ENCODE peak calls at places on chromosomes 5 and 9, in nine cellular contexts. K is adrenal gland, W is IMR-90, Y is prostate gland, X is esophagus squamous epithelium, I is GM12891, F is uterus, L is K562, J is A549. A is an unnamed sample.

GRCh38 chr5:61744690-61745619 is 412.9 kb downstream of the ZSWIM6 start:
- DNase-seq in L (peak), X (no peak), W (no peak), I (no peak), J (peak), K (no peak), Y (peak), F (no peak), A (no peak)

GRCh38 chr9:26955222-26955903 is 849 bp upstream of the IFT74 start:
- DNase-seq in W (no peak), J (no peak), X (no peak), Y (no peak), F (no peak), I (no peak), K (no peak), L (peak), A (peak)

GRCh38 chr9:126806336-126806735 is 1.5 kb downstream of the ZBTB43 start:
- DNase-seq in I (no peak), F (no peak), X (no peak), Y (no peak), W (peak), J (no peak), L (no peak), K (no peak), A (no peak)

GRCh38 chr9:7266911-7267555 is 509.3 kb downstream of the KDM4C start:
- DNase-seq in W (no peak), X (no peak), K (peak), Y (peak), J (no peak), F (no peak), L (no peak), I (no peak), A (no peak)

GRCh38 chr9:70420267-70421019 is 6.0 kb upstream of the KLF9 start:
- DNase-seq in I (no peak), F (peak), K (peak), W (peak), J (peak), L (peak), Y (peak), X (peak), A (no peak)

GRCh38 chr9:113526841-113527240 is 63.3 kb downstream of the RGS3 start:
- DNase-seq in X (no peak), K (no peak), L (no peak), I (no peak), F (no peak), W (peak), Y (no peak), J (no peak), A (no peak)

GRCh38 chr9:112787942-112788341 is 37.4 kb downstream of the SNX30 start:
- DNase-seq in W (no peak), X (no peak), L (no peak), I (no peak), Y (no peak), K (no peak), J (no peak), F (no peak), A (no peak)

GRCh38 chr5:96067902-96068614 is 106.4 kb upstream of the ELL2 start:
- DNase-seq in J (peak), L (peak), I (no peak), K (peak), F (no peak), W (peak), Y (peak), X (no peak), A (peak)

GRCh38 chr5:177419045-177419444 is 7.4 kb upstream of the GRK6 start:
- DNase-seq in F (no peak), X (no peak), J (no peak), W (peak), K (no peak), I (no peak), Y (no peak), L (no peak), A (no peak)

GRCh38 chr5:151427258-151427657 is 20.1 kb upstream of the SLC36A1 start:
- DNase-seq in K (no peak), L (peak), F (no peak), I (peak), Y (no peak), X (no peak), J (no peak), W (no peak), A (no peak)

GRCh38 chr5:38752622-38753021 is 93.2 kb upstream of the OSMR start:
- DNase-seq in L (no peak), Y (no peak), I (no peak), W (no peak), J (no peak), K (no peak), X (no peak), F (no peak), A (no peak)

GRCh38 chr5:96344678-96345612 is 88.1 kb downstream of the PCSK1 start:
- DNase-seq in F (no peak), Y (peak), W (peak), I (no peak), L (peak), X (no peak), K (peak), J (peak), A (peak)

GRCh38 chr5:103120607-103121200 is 603 bp downstream of the PPIP5K2 start:
- DNase-seq in W (peak), K (peak), L (peak), I (no peak), Y (peak), J (no peak), F (no peak), X (no peak), A (peak)

GRCh38 chr9:91180930-91181268 is 180.8 kb downstream of the AUH start:
- DNase-seq in K (no peak), I (no peak), W (no peak), X (no peak), Y (no peak), F (no peak), J (no peak), L (no peak), A (no peak)

DNA sequence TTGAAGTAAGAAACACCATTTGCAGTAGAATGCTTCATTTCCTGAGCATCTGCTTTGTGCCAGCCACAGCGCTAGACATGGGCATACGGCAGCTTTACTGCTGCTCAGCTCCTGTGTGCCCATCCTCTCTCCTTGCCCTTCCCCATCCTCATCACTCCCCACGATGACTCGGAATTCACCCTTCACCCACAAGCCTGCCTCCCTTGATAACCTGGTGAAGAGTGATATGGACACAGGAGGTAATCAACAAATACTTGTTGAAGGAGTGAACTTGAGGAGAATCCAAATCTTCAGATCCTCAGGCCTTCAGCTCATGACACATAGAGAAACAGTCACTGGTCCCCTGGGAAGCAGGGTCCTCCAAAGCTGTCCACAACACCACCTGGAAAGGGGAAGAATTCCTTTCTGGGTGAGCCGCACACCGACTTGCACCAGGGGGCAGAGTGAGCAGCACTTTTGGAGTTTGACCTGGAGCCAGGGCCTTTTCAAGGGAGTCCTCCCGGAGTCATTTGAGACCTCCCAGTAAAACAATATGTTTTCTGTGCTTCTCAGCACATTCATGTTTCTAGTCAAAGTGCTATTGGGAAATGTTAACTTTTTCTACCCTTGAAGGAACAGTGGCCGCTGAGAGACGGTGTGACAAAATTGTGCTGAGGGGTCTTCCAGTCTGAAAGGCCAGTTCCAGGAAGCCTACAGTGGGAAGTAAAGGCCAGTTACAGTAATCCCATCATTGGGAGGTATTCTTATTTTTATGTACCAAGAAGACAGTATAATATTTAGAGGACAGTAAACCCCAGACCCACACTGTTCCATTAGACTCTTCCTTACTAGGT is 332.3 kb downstream of the CWC27 start:
- DNase-seq in F (peak), L (peak), K (peak), X (no peak), Y (peak), J (peak), W (peak), I (no peak), A (peak)
- TF ChIP-seq POLR2A in F (no peak), L (no peak), K (no peak), X (no peak), Y (no peak), J (no peak), W (no peak), I (no peak), A (peak)

DNA sequence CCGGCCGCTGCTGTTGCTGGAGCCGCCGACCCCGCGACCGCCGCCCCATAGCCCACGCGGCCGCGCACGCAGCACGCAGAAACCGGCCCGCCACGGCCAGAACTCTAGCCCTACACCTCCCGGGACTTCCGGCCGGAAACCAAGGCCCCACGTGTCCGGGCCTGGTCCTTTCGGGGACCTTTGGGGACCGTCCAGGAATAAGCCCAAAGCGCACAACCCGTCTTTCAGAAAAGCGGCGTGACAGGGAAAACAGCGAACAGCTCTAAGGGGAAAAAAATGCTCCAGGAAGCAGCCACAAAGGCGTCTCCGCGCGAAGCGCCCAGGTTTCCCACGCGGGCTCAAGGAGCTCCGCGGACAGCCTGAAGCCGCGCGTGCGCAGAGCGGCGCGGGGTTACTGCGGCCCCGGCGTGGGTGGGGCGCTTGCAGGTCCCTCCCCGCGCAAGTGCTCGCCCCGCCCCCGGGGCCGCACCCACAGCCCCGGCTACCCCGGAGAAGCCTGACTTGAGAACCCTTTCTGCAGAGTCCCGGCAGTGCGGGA is at the start of the genes NSUN2 and SRD5A1:
- DNase-seq in Y (peak), L (peak), K (peak), F (peak), J (peak), X (peak), I (peak), W (peak), A (peak)
- TF ChIP-seq POLR2A in Y (no peak), L (peak), K (peak), F (peak), J (peak), X (no peak), I (peak), W (peak), A (peak)

DNA sequence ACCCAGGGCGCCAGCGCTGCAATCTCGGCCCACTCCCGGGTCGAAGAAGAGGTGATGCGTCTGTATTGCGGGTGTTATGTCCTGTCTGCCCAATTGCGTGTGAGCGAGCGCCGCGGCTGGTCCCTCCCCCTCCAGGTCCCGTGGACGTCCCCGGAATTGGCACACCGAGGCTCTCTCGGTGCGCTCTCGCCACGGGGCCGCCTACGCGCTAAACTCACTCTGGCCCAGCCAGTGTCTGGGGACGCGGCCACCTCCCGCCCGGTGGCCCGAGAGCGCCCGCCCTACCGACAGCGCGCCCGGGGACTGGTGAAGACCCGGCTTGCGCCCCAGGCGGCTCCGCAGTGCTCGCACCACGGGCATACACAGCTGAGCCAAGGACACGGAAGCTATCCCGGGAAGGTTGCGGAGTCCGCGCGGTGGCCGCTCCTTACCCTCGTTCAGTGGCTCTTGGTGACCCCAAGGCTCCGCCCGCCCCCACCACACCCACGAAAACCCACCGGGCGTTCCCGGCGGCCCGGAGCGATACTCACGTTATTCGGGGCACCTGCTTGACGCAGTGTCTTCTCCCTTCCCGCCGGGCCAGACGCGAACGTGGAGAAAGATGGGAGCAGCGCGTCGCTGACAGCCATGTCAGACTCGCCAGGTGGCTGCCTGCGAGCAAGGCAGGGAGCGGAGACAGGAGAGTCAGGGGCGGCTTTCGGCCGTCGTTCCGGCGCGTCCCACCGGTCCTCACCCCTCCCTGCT is 997 bp downstream of the KLF4 start:
- DNase-seq in Y (peak), I (no peak), L (no peak), J (peak), K (peak), W (peak), X (no peak), F (peak), A (peak)
- TF ChIP-seq POLR2A in Y (peak), I (no peak), L (no peak), J (no peak), K (peak), W (peak), X (peak), F (peak), A (no peak)

GRCh38 chr5:100900142-100900795 is 2.8 kb downstream of the ST8SIA4 start:
- DNase-seq in K (peak), X (peak), J (peak), L (peak), I (no peak), W (no peak), F (no peak), Y (no peak), A (peak)
- TF ChIP-seq POLR2A in K (no peak), X (no peak), J (peak), L (no peak), I (peak), W (no peak), F (no peak), Y (no peak), A (peak)

GRCh38 chr9:130433947-130434262 is 10.9 kb upstream of the ASS1 start:
- DNase-seq in J (no peak), I (no peak), X (no peak), L (no peak), Y (no peak), K (no peak), W (no peak), F (no peak), A (no peak)
- TF ChIP-seq POLR2A in J (no peak), I (no peak), X (no peak), L (no peak), Y (no peak), K (no peak), W (no peak), F (no peak), A (no peak)

DNA sequence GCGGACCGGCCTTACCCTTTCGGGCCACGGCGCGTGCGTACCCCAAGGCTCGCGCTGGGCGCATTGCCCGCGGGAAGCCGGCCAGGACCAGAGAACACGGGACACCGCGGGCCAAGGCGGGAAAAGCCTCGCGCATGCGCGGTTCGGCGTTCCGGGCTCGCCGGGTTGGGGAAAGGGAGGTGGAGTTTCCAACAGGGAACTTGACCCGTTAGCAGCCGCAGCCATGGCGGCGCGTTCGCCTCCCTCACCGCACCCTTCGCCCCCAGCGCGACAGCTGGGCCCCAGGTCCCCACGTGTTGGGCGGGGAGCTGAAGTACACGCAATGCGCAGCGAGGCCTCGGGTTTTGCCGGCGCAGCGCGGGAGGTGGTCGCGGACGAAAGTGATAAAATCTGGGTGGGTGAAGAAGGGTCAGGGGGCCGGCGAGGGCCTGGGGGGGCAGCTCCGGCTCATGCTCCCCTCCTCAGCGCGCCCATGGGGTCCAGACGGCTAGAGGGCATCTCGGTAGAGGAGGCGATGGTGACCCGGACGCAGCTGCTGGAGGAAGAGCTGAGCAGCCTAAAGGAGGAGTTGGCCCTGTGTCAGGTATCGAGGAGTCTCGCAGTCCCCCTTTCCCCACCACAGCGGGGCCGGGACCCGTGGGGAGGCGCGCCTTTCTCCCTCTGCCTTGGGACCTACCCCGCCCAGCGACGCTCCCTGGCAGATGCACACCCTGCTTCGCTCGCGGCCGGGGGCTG is at the start of gene CNTLN:
- DNase-seq in K (peak), F (peak), W (peak), J (peak), L (no peak), Y (peak), I (peak), X (no peak), A (peak)
- TF ChIP-seq POLR2A in K (peak), F (peak), W (peak), J (peak), L (no peak), Y (peak), I (peak), X (no peak), A (peak)

GRCh38 chr9:37333288-37333687 is 89.2 kb upstream of the GRHPR start:
- DNase-seq in F (no peak), K (no peak), Y (no peak), X (no peak), J (no peak), I (no peak), L (peak), W (no peak), A (peak)

GRCh38 chr9:37335238-37335637 is 87.3 kb upstream of the GRHPR start:
- DNase-seq in K (no peak), I (no peak), F (no peak), W (no peak), Y (no peak), J (no peak), L (no peak), X (no peak), A (no peak)

GRCh38 chr9:37331871-37332270 is 90.6 kb upstream of the GRHPR start:
- DNase-seq in F (no peak), X (no peak), J (no peak), L (no peak), K (no peak), I (no peak), W (no peak), Y (no peak), A (no peak)

GRCh38 chr9:37329576-37329975 is 92.9 kb upstream of the GRHPR start:
- DNase-seq in X (no peak), W (peak), I (no peak), J (peak), K (no peak), F (no peak), Y (no peak), L (peak), A (peak)

GRCh38 chr9:37332581-37332980 is 89.9 kb upstream of the GRHPR start:
- DNase-seq in X (no peak), K (no peak), L (no peak), I (no peak), Y (no peak), J (no peak), F (no peak), W (no peak), A (no peak)
- TF ChIP-seq POLR2A in X (no peak), K (no peak), L (no peak), I (no peak), Y (no peak), J (no peak), F (no peak), W (no peak), A (no peak)

DNA sequence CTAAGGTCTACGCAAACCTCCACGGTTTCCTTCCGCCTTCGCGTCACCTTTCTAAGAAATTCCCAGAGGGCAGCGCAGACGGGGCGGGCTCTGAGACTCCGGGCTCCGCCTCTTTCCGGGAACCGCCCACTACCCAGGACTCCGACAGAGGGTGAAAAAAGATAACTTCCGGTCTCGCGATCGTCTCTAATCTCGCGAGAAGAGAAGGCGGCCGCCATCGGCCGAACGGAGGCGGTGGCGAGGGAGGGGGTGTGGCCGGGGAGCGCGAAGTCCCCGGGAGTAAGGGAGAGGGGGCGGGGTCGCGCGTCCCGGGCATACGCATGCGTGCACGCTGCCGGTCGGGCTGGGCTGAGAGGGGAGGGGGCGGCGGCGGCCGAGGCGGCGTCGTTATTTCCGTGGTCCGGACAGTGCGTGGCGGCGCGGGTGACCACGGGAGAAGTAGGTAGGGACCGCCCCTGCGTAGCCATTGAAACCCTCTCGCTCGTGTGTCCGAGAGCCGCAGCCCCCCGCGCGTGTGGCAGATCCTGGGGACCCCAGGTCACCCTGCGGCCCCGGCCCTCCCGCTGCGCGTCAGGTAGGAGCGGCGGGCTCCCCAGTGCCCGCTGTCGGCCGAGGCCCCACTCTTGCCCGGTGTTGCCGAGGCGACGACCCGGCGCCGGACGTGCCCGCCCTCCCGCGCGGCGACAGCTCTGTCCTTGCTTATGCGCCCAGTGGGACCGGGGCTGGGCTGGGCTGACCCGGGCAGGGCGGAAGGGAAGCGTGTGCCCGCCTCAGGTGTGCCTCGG is at the start of gene NAA35:
- DNase-seq in Y (peak), L (peak), X (peak), F (peak), K (peak), I (peak), J (peak), W (peak), A (peak)
- TF ChIP-seq POLR2A in Y (peak), L (no peak), X (peak), F (peak), K (peak), I (no peak), J (peak), W (peak), A (peak)